ENCODE peak calls at places on chromosomes 2 and 18, in four cellular contexts. Y is neural progenitor cell, H is tibial nerve, Q is left ventricle myocardium inferior. X is an unnamed sample. For H3K4me1, the result is how much of the 10 kb centered on the place peaks cover.

GRCh38 chr2:57981369-57981768 is 65.2 kb upstream of the VRK2 start:
- DNase-seq in Y (no peak), H (no peak), Q (no peak), X (peak)

GRCh38 chr2:236402016-236402784 is 138.0 kb upstream of the ASB18 start:
- DNase-seq in Y (no peak), H (no peak), Q (no peak), X (no peak)

GRCh38 chr2:120675460-120676130 is 60.1 kb upstream of the GLI2 start:
- DNase-seq in Y (peak), H (peak), Q (peak), X (no peak)

GRCh38 chr18:58393295-58393694 is 235.6 kb downstream of the ALPK2 start:
- DNase-seq in Y (no peak), H (no peak), Q (no peak), X (no peak)

GRCh38 chr2:211347328-211347727 is 790.9 kb downstream of the CPS1 start:
- DNase-seq in Y (no peak), H (no peak), Q (no peak), X (no peak)

GRCh38 chr18:48093104-48093503 is 162.6 kb upstream of the SMAD2 start:
- DNase-seq in Y (no peak), H (no peak), Q (no peak), X (no peak)

GRCh38 chr2:159449504-159450124 is 163.1 kb upstream of the WDSUB1 start:
- DNase-seq in Y (peak), H (no peak), Q (no peak), X (no peak)

GRCh38 chr2:239278941-239279365 is 121.9 kb downstream of the HDAC4 start:
- DNase-seq in Y (no peak), H (no peak), Q (no peak), X (no peak)

GRCh38 chr2:102848366-102848839 is 86.6 kb downstream of the TMEM182 start:
- DNase-seq in Y (peak), H (peak), Q (peak), X (peak)

GRCh38 chr18:41338341-41338740 is 616.7 kb upstream of the PIK3C3 start:
- DNase-seq in Y (no peak), H (no peak), Q (no peak), X (no peak)

GRCh38 chr2:18178736-18179349 is 300.4 kb downstream of the KCNS3 start:
- DNase-seq in Y (peak), H (no peak), Q (no peak), X (peak)

GRCh38 chr2:188979730-188980123 is 5.6 kb downstream of the COL3A1 start:
- DNase-seq in Y (no peak), H (no peak), Q (no peak), X (no peak)

GRCh38 chr18:10424576-10425314 is 29.7 kb upstream of the APCDD1 start:
- DNase-seq in Y (no peak), H (peak), Q (peak), X (no peak)

GRCh38 chr2:234241656-234242445 is 191.3 kb downstream of the SPP2 start:
- DNase-seq in Y (peak), H (no peak), Q (no peak), X (peak)

GRCh38 chr2:182649316-182649715 is 66.7 kb upstream of the DNAJC10 start:
- DNase-seq in Y (peak), H (no peak), Q (no peak), X (peak)

GRCh38 chr2:107108556-107108955 is 222.6 kb upstream of the ST6GAL2 start:
- DNase-seq in Y (no peak), H (no peak), Q (no peak), X (peak)

GRCh38 chr2:130947967-130948366 is 111.3 kb downstream of the ARHGEF4 start:
- DNase-seq in Y (no peak), H (no peak), Q (no peak), X (no peak)

GRCh38 chr2:231709981-231710750 is 1.8 kb downstream of the PTMA start:
- DNase-seq in Y (peak), H (peak), Q (peak), X (peak)

GRCh38 chr2:20796374-20796791 is 26.5 kb downstream of the LDAH start:
- DNase-seq in Y (no peak), H (no peak), Q (no peak), X (peak)

GRCh38 chr2:66435963-66436362 is 1.0 kb downstream of the MEIS1 start:
- DNase-seq in Y (no peak), H (no peak), Q (no peak), X (no peak)
- H3K4me1 ChIP-seq in Y (half or more), H (under half), Q (under half), X (under half)

GRCh38 chr2:27264753-27265535 is 2.1 kb upstream of the SLC30A3 start:
- DNase-seq in Y (peak), H (no peak), Q (peak), X (no peak)
- TF ChIP-seq CTCF in Y (peak), H (peak), Q (peak), X (peak)

DNA sequence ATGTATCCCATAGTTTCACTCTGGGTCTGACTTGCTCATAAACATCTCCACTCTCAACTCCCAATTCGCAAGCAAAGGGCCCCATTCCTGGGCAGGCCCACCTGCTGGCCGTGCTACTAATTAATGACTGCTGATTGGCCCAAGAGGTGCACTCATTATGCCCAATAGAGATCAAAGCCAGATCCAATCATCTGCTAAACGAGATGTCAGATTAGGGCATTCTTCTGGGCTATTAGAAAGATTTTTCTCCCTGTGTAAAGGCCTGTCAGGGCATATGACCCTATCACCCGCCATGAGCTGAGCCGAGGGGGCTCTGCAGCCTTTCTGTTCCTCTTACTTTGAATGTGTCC is 103.4 kb upstream of the HAAO start:
- DNase-seq in Y (peak), H (no peak), Q (no peak), X (no peak)
- H3K27ac ChIP-seq in Y (no peak), H (no peak), Q (no peak), X (no peak)

DNA sequence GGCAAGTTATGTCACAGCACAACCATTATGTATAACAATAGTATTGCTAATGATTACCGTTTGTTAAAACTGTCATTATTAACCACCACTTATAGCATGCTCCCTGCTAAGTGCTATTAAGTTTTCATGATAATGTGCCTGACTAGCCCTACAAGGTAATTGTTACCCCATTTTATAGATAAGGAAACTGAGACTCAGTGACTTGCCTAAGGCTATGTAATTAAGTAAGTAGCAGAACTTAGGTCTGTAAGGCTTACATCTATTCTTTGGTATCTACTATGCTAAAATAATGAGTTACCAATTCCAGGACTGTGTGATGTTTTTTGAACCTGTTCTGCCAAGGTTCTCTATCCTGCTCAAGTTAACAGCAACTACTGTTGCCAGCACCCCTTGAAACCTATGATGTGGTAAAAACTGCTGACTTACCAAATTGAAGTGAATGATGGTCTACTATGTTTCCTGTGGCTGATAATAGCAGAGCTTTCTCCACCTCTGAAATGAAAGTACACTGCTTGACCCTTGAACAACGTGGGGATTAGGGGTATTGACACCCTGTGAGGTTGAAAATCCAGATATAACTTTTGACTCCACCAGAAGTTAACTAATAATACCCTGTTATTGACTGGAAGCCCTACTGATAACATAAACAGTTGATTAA is 18.2 kb downstream of the ACVR2A start:
- DNase-seq in Y (no peak), H (no peak), Q (no peak), X (no peak)
- H3K4me1 ChIP-seq in Y (half or more), H (under half), Q (half or more), X (under half)

X was measured in foreskin keratinocyte.